ENCODE peak calls at places on chromosomes 1 and 21, in five cellular contexts. One of them, this sample, is unnamed.

GRCh38 chr21:46295996-46296752 is 10.0 kb downstream of the YBEY start:
- DNase-seq in NCI-H345: no peak
- DNase-seq in GM03348: peak
- DNase-seq in T-helper 9 cell: no peak
- DNase-seq in NCI-H1694: no peak
- DNase-seq in this sample: no peak

GRCh38 chr1:206482611-206483010 is 12.3 kb downstream of the IKBKE start:
- DNase-seq in GM03348: no peak
- DNase-seq in T-helper 9 cell: no peak
- DNase-seq in NCI-H345: peak
- DNase-seq in NCI-H1694: no peak
- DNase-seq in this sample: no peak

GRCh38 chr1:209895709-209896108 is 42.3 kb upstream of the SYT14 start:
- DNase-seq in NCI-H1694: no peak
- DNase-seq in T-helper 9 cell: no peak
- DNase-seq in NCI-H345: no peak
- DNase-seq in GM03348: peak
- DNase-seq in this sample: peak

GRCh38 chr1:177248258-177248657 is 77.5 kb downstream of the BRINP2 start:
- DNase-seq in T-helper 9 cell: no peak
- DNase-seq in NCI-H345: no peak
- DNase-seq in GM03348: no peak
- DNase-seq in NCI-H1694: no peak
- DNase-seq in this sample: no peak

GRCh38 chr1:234696986-234697385 is 87.0 kb upstream of the IRF2BP2 start:
- DNase-seq in T-helper 9 cell: no peak
- DNase-seq in GM03348: peak
- DNase-seq in NCI-H1694: no peak
- DNase-seq in NCI-H345: no peak
- DNase-seq in this sample: no peak

GRCh38 chr1:156958247-156958714 is 37.8 kb downstream of the LRRC71 start:
- DNase-seq in T-helper 9 cell: no peak
- DNase-seq in GM03348: no peak
- DNase-seq in NCI-H1694: no peak
- DNase-seq in NCI-H345: no peak
- DNase-seq in this sample: peak

GRCh38 chr1:207813513-207813881 is 61.6 kb downstream of the CD46 start:
- DNase-seq in GM03348: no peak
- DNase-seq in NCI-H1694: no peak
- DNase-seq in NCI-H345: no peak
- DNase-seq in T-helper 9 cell: no peak
- DNase-seq in this sample: no peak

GRCh38 chr1:9371951-9372350 is 79.3 kb downstream of the SPSB1 start:
- DNase-seq in NCI-H1694: no peak
- DNase-seq in GM03348: no peak
- DNase-seq in NCI-H345: no peak
- DNase-seq in T-helper 9 cell: no peak
- DNase-seq in this sample: no peak

GRCh38 chr1:230427981-230428380 is 1.8 kb upstream of the PGBD5 start:
- DNase-seq in GM03348: no peak
- DNase-seq in NCI-H345: no peak
- DNase-seq in NCI-H1694: no peak
- DNase-seq in T-helper 9 cell: no peak
- DNase-seq in this sample: no peak

This sample was measured in islet precursor cell.